ENCODE peak calls at places on chromosome 10, in four cellular contexts. N, G, T and A are unnamed samples.

GRCh38 chr10:94131885-94132284 is 138.2 kb downstream of the PLCE1 start:
- DNase-seq in G (no peak), N (no peak), T (no peak), A (no peak)

GRCh38 chr10:98170249-98171117 is 36.0 kb downstream of the R3HCC1L start:
- DNase-seq in T (peak; percentile 46), G (peak; percentile 50), N (peak; percentile 40), A (peak; percentile 19)

GRCh38 chr10:70114902-70115301 is 17.7 kb downstream of the AIFM2 start:
- DNase-seq in T (no peak), G (peak; percentile 43), N (no peak), A (no peak)

GRCh38 chr10:102660891-102661613 is 16.8 kb downstream of the TRIM8 start:
- DNase-seq in N (no peak), T (no peak), G (peak; percentile 66), A (no peak)

GRCh38 chr10:7611909-7612308 is 54.9 kb downstream of the ITIH5 start:
- DNase-seq in G (no peak), T (no peak), N (no peak), A (no peak)

GRCh38 chr10:132774905-132775863 is 10.8 kb downstream of the NKX6-2 start:
- DNase-seq in T (no peak), N (peak; percentile 6), G (no peak), A (no peak)

GRCh38 chr10:48697821-48698764 is 13.4 kb downstream of the WDFY4 start:
- DNase-seq in T (no peak), G (no peak), N (no peak), A (no peak)

GRCh38 chr10:46556515-46557318 is at the start of gene GPRIN2:
- DNase-seq in G (no peak), T (peak; percentile 67), N (no peak), A (no peak)

GRCh38 chr10:110544958-110545537 is 22.4 kb upstream of the SMC3 start:
- DNase-seq in T (no peak), G (no peak), N (no peak), A (no peak)

GRCh38 chr10:128481152-128481551 is 354.9 kb upstream of the MKI67 start:
- DNase-seq in G (no peak), N (no peak), T (no peak), A (no peak)

GRCh38 chr10:1358147-1358546 is 302.0 kb downstream of the WDR37 start:
- DNase-seq in G (no peak), N (no peak), T (no peak), A (no peak)

GRCh38 chr10:44955408-44956070 is 4.1 kb upstream of the RASSF4 start:
- DNase-seq in T (no peak), G (no peak), N (no peak), A (no peak)

GRCh38 chr10:97503413-97503812 is 4.7 kb downstream of the UBTD1 start:
- DNase-seq in T (no peak), N (no peak), G (no peak), A (no peak)

GRCh38 chr10:58239561-58240169 is 28.0 kb downstream of the IPMK start:
- DNase-seq in N (no peak), T (no peak), G (no peak), A (no peak)

GRCh38 chr10:58555930-58556311 is 43.2 kb downstream of the BICC1 start:
- DNase-seq in G (no peak), N (no peak), T (no peak), A (no peak)

GRCh38 chr10:66045859-66046258 is 880.0 kb upstream of the LRRTM3 start:
- DNase-seq in G (no peak), T (no peak), N (no peak), A (no peak)

GRCh38 chr10:24706479-24707118 is 17.1 kb downstream of the ARHGAP21 start:
- DNase-seq in T (no peak), N (no peak), G (no peak), A (no peak)

GRCh38 chr10:29160110-29160669 is 128.7 kb upstream of the LYZL1 start:
- DNase-seq in N (peak; percentile 77), T (no peak), G (no peak), A (no peak)

GRCh38 chr10:17229967-17230682 is 2.1 kb downstream of the VIM start:
- DNase-seq in N (peak; percentile 89), T (peak; percentile 47), G (peak; percentile 86), A (peak; percentile 73)

GRCh38 chr10:103845983-103846382 is 9.4 kb downstream of the SH3PXD2A start:
- DNase-seq in N (no peak), T (no peak), G (no peak), A (no peak)

GRCh38 chr10:103757531-103758293 is 97.7 kb downstream of the SH3PXD2A start:
- DNase-seq in T (no peak), N (no peak), G (no peak), A (no peak)

GRCh38 chr10:101766306-101766705 is 9.6 kb downstream of the FGF8 start:
- DNase-seq in N (no peak), G (no peak), T (no peak), A (no peak)

GRCh38 chr10:124377101-124377500 is 41.6 kb downstream of the OAT start:
- DNase-seq in N (no peak), T (no peak), G (no peak), A (no peak)

GRCh38 chr10:78433722-78434535 is 400.3 kb downstream of the RPS24 start:
- DNase-seq in G (no peak), T (no peak), N (no peak), A (no peak)

GRCh38 chr10:102342958-102343357 is 52.5 kb upstream of the NFKB2 start:
- DNase-seq in N (no peak), T (no peak), G (no peak), A (no peak)

GRCh38 chr10:32410569-32410968 is 35.4 kb upstream of the CCDC7 start:
- DNase-seq in G (no peak), T (no peak), N (no peak), A (no peak)

GRCh38 chr10:102888048-102888447 is 18.8 kb downstream of the AS3MT start:
- DNase-seq in T (no peak), G (no peak), N (no peak), A (no peak)

GRCh38 chr10:89563861-89564478 is 28.6 kb upstream of the SLC16A12 start:
- DNase-seq in T (no peak), N (peak; percentile 47), G (peak; percentile 20), A (peak; percentile 3)

GRCh38 chr10:31650010-31650409 is 278.6 kb downstream of the ARHGAP12 start:
- DNase-seq in N (no peak), G (no peak), T (no peak), A (no peak)

GRCh38 chr10:56370217-56371113 is 9.4 kb upstream of the ZWINT start:
- DNase-seq in N (peak; percentile 21), T (no peak), G (no peak), A (no peak)

GRCh38 chr10:22723343-22723779 is 9.0 kb upstream of the PIP4K2A start:
- DNase-seq in T (no peak), N (no peak), G (no peak), A (peak; percentile 78)

GRCh38 chr10:96500519-96500918 is 13.2 kb downstream of the TLL2 start:
- DNase-seq in T (no peak), G (no peak), N (no peak), A (no peak)

GRCh38 chr10:80411267-80411668 is 2.9 kb downstream of the PRXL2A start:
- DNase-seq in N (no peak), T (no peak), G (no peak), A (no peak)

GRCh38 chr10:128073880-128074279 is 52.3 kb downstream of the MKI67 start:
- DNase-seq in T (no peak), N (no peak), G (no peak), A (no peak)

GRCh38 chr10:3791974-3792633 is 7.1 kb upstream of the KLF6 start:
- DNase-seq in N (no peak), G (no peak), T (no peak), A (no peak)
- TF ChIP-seq EGR1 in N (no peak), G (no peak), T (no peak), A (no peak)

GRCh38 chr10:131469551-131469950 is 158.0 kb upstream of the TCERG1L start:
- DNase-seq in G (no peak), T (no peak), N (no peak), A (no peak)
- TF ChIP-seq CTCF in G (no peak), T (no peak), N (no peak), A (no peak)

DNA sequence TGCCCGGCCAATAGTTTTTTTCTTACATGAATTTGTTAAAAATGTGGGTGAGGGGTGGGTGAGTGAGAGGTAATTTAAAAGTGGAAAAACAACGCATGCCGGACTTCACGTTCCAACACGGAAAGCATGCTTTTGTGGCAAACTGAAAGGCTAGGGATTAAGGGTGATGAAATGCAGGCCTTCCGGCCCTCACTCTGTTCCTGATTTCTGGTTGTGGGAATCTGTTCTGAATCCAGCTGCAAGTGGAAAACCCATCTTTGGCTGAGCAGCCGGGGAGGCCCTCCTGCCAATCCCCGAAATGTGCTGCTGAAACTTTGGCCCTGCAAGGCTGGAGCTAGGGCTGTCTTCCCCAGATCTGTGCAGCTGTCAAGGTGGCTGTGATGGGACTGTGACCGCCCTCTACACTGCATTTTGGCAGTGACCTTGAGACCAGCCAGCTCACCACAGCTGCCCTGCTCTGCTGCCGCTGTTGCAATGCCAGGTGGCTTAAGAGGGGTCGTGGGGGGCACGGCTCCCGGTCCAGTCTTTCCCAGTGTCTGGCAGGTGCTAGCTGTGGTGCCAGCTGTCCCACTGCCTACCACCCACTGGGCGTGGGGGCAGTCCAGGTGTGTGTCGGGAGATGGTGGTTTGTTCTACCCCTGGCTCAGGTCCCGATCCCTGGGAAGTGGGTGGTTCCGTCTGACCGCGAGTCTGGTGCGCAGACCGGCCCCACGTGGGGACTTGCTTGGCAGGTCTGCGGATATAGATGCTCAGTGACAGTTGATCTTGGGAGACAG is 39.0 kb downstream of the TET1 start:
- DNase-seq in T (no peak), N (no peak), G (peak; percentile 34), A (no peak)
- TF ChIP-seq EGR1 in T (no peak), N (no peak), G (no peak), A (no peak)

GRCh38 chr10:13054844-13055243 is 45.1 kb upstream of the OPTN start:
- DNase-seq in G (no peak), T (no peak), N (no peak), A (no peak)

GRCh38 chr10:13053794-13054462 is 46.0 kb upstream of the OPTN start:
- DNase-seq in T (no peak), N (no peak), G (no peak), A (no peak)

GRCh38 chr10:13051126-13051694 is 48.8 kb upstream of the OPTN start:
- DNase-seq in T (no peak), N (no peak), G (no peak), A (no peak)

GRCh38 chr10:13056461-13057077 is 43.4 kb upstream of the OPTN start:
- DNase-seq in T (no peak), G (peak; percentile 22), N (no peak), A (no peak)
- TF ChIP-seq CTCF in T (peak; percentile 54), G (peak; percentile 38), N (peak; percentile 63), A (no peak)

GRCh38 chr10:43419997-43420368 is 11.0 kb upstream of the HNRNPF start:
- DNase-seq in G (no peak), T (no peak), N (no peak), A (no peak)

GRCh38 chr10:43421201-43421507 is 12.2 kb upstream of the HNRNPF start:
- DNase-seq in N (no peak), G (no peak), T (no peak), A (no peak)

GRCh38 chr10:43415544-43415943 is 6.6 kb upstream of the HNRNPF start:
- DNase-seq in T (no peak), G (peak; percentile 5), N (no peak), A (no peak)

GRCh38 chr10:43420369-43421200 is 11.6 kb upstream of the HNRNPF start:
- DNase-seq in N (no peak), T (no peak), G (peak; percentile 56), A (no peak)

GRCh38 chr10:43417950-43418768 is 9.2 kb upstream of the HNRNPF start:
- DNase-seq in G (peak; percentile 98), T (no peak), N (no peak), A (peak; percentile 78)
- TF ChIP-seq EGR1 in G (peak; percentile 97), T (no peak), N (no peak), A (no peak)